ENCODE peak calls at places on chromosome 13, in nine cellular contexts. A, H, T, B, F, D, P, V and G are unnamed samples.

GRCh38 chr13:22091971-22092300 is 421.1 kb downstream of the FGF9 start:
- DNase-seq in B (no peak), F (no peak), H (no peak), T (no peak), A (no peak), P (no peak), V (no peak), D (no peak), G (no peak)

GRCh38 chr13:102873653-102874052 is 27.8 kb downstream of the ERCC5 start:
- DNase-seq in B (no peak), A (no peak), T (no peak), D (no peak), H (no peak), F (no peak), V (no peak), P (no peak), G (no peak)

GRCh38 chr13:48595330-48596127 is 58.2 kb upstream of the CYSLTR2 start:
- DNase-seq in F (peak), D (peak), V (peak), T (no peak), P (peak), B (no peak), A (peak), H (peak), G (peak)

GRCh38 chr13:59352600-59352999 is 811.1 kb downstream of the DIAPH3 start:
- DNase-seq in P (no peak), B (no peak), H (no peak), V (no peak), A (no peak), F (no peak), T (no peak), D (no peak), G (no peak)

GRCh38 chr13:36006347-36006746 is 124.8 kb downstream of the DCLK1 start:
- DNase-seq in B (no peak), V (no peak), P (no peak), H (peak), D (no peak), F (no peak), A (no peak), T (no peak), G (no peak)

GRCh38 chr13:86870388-86870966 is 800.7 kb upstream of the SLITRK5 start:
- DNase-seq in P (no peak), A (peak), D (no peak), T (no peak), B (no peak), F (no peak), H (peak), V (no peak), G (no peak)

GRCh38 chr13:105327727-105328126 is 1207.7 kb downstream of the EFNB2 start:
- DNase-seq in P (no peak), T (no peak), D (no peak), V (no peak), F (no peak), A (no peak), H (no peak), B (no peak), G (no peak)

GRCh38 chr13:46165485-46166220 is 16.3 kb downstream of the LCP1 start:
- DNase-seq in A (no peak), T (no peak), D (no peak), V (peak), F (no peak), P (no peak), B (peak), H (no peak), G (no peak)

GRCh38 chr13:64239372-64239771 is 2823.7 kb upstream of the PCDH20 start:
- DNase-seq in B (no peak), D (no peak), P (no peak), V (no peak), H (peak), F (no peak), A (peak), T (peak), G (no peak)

GRCh38 chr13:26557393-26558073 is at the start of gene WASF3:
- DNase-seq in V (peak), A (peak), B (peak), F (peak), D (no peak), P (peak), H (peak), T (peak), G (peak)

GRCh38 chr13:21048901-21049655 is 12.3 kb downstream of the LATS2 start:
- DNase-seq in V (no peak), A (no peak), H (no peak), D (no peak), F (no peak), P (peak), T (no peak), B (no peak), G (no peak)

GRCh38 chr13:52751196-52751595 is 11.6 kb upstream of the CNMD start:
- DNase-seq in A (no peak), P (no peak), F (no peak), D (no peak), B (no peak), T (no peak), H (no peak), V (no peak), G (no peak)

GRCh38 chr13:71879129-71879535 is 12.1 kb upstream of the DACH1 start:
- DNase-seq in A (no peak), P (no peak), B (no peak), H (no peak), V (no peak), F (no peak), T (no peak), D (no peak), G (peak)

GRCh38 chr13:36966404-36966803 is 32.7 kb downstream of the ALG5 start:
- DNase-seq in D (no peak), B (no peak), F (no peak), V (no peak), A (no peak), H (no peak), T (no peak), P (no peak), G (no peak)

GRCh38 chr13:34863360-34864135 is 78.5 kb upstream of the NBEA start:
- DNase-seq in F (no peak), T (peak), V (no peak), H (peak), D (no peak), B (no peak), A (peak), P (no peak), G (no peak)

GRCh38 chr13:113663934-113664333 is 3.1 kb upstream of the GRK1 start:
- DNase-seq in V (no peak), B (no peak), A (no peak), F (no peak), D (no peak), P (peak), H (no peak), T (no peak), G (no peak)